ENCODE peak calls at places on chromosomes 3 and 15, in six cellular contexts. Y, M, P, C, H and U are unnamed samples.

GRCh38 chr3:44109997-44110396 is 131.7 kb upstream of the TOPAZ1 start:
- DNase-seq in H (no peak), C (no peak), M (no peak), Y (no peak), P (no peak), U (no peak)

GRCh38 chr3:195129644-195130492 is 141.1 kb downstream of the XXYLT1 start:
- DNase-seq in C (no peak), M (peak), H (no peak), P (no peak), Y (no peak), U (peak)

GRCh38 chr3:61578667-61579367 is 17.4 kb downstream of the PTPRG start:
- DNase-seq in M (no peak), C (no peak), Y (no peak), P (no peak), H (no peak), U (no peak)

GRCh38 chr15:77749998-77750540 is 117.4 kb upstream of the LINGO1 start:
- DNase-seq in Y (no peak), M (no peak), C (no peak), P (no peak), H (no peak), U (no peak)

GRCh38 chr3:13882876-13883275 is 3.0 kb upstream of the WNT7A start:
- DNase-seq in M (no peak), P (no peak), Y (no peak), C (no peak), H (no peak), U (no peak)

GRCh38 chr3:62201438-62202035 is 171.8 kb downstream of the FEZF2 start:
- DNase-seq in Y (peak), M (peak), P (no peak), C (no peak), H (no peak), U (peak)

GRCh38 chr3:135853981-135854380 is 111.5 kb upstream of the PPP2R3A start:
- DNase-seq in M (no peak), Y (peak), C (no peak), P (no peak), H (no peak), U (no peak)

GRCh38 chr3:180002006-180002405 is 34.7 kb downstream of the PEX5L start:
- DNase-seq in M (no peak), P (no peak), C (no peak), Y (no peak), H (no peak), U (no peak)

GRCh38 chr3:148226246-148226645 is 471.5 kb upstream of the AGTR1 start:
- DNase-seq in P (no peak), Y (no peak), H (no peak), M (peak), C (no peak), U (no peak)

GRCh38 chr3:71063768-71064287 is 519.7 kb downstream of the FOXP1 start:
- DNase-seq in H (peak), P (peak), C (no peak), M (peak), Y (peak), U (no peak)

GRCh38 chr15:31300208-31300661 is 26.4 kb upstream of the KLF13 start:
- DNase-seq in Y (no peak), H (peak), P (peak), M (no peak), C (no peak), U (no peak)

GRCh38 chr3:106428565-106428994 is 559.8 kb upstream of the CBLB start:
- DNase-seq in C (peak), M (peak), P (no peak), H (no peak), Y (peak), U (no peak)

GRCh38 chr15:45101749-45102148 is 12.2 kb downstream of the DUOX2 start:
- DNase-seq in P (no peak), H (no peak), C (no peak), M (no peak), Y (no peak), U (no peak)

GRCh38 chr3:50971487-50971924 is 296.8 kb downstream of the DOCK3 start:
- DNase-seq in H (no peak), P (peak), C (peak), M (peak), Y (peak), U (peak)

GRCh38 chr15:69665641-69666091 is 213.0 kb downstream of the RPLP1 start:
- DNase-seq in M (no peak), C (no peak), H (no peak), P (no peak), Y (no peak), U (peak)

GRCh38 chr3:79724206-79724605 is 43.6 kb downstream of the ROBO1 start:
- DNase-seq in C (no peak), M (no peak), P (no peak), H (no peak), Y (no peak), U (no peak)
- TF ChIP-seq CTCF in C (no peak), M (peak), P (no peak), H (no peak), Y (no peak), U (no peak)

DNA sequence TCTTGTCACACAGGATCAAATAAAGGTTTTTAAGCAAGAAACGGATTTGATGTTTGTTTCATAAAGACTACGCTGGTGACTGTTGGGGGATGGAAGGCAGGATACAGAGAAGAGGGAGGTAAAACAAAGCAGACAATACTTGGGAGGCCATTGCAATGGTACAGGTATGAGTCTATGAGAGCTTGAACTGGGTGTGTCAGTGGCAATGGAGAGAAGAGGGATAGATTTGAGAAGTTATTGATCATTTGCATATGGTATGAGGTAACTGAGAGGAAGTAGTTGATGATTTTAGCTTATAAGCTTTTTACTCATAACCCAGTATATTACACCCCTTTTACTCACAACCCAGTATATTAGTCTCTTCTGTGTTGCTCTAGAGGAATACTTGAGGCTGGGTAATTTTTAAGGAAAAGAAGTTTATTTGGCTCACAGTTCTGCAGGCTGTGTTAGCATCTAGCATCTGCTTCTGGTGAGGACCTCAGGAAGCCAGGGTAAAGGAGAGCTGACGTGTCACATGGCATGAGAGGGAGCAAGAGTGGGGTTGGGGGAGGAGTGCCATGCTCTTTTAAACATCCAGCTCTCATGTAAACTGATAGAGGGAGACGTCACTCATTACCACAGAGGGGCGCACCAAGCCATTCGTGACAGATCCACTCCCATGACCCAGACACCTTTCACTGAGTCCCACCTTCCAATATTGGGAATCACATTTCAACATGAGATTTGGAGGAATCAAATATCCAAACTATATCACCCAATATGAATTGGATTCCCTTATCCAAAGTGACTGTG is 153.9 kb downstream of the VPS8 start:
- DNase-seq in H (no peak), M (no peak), C (no peak), P (no peak), Y (no peak), U (no peak)
- TF ChIP-seq CTCF in H (no peak), M (no peak), C (no peak), P (no peak), Y (no peak), U (no peak)

DNA sequence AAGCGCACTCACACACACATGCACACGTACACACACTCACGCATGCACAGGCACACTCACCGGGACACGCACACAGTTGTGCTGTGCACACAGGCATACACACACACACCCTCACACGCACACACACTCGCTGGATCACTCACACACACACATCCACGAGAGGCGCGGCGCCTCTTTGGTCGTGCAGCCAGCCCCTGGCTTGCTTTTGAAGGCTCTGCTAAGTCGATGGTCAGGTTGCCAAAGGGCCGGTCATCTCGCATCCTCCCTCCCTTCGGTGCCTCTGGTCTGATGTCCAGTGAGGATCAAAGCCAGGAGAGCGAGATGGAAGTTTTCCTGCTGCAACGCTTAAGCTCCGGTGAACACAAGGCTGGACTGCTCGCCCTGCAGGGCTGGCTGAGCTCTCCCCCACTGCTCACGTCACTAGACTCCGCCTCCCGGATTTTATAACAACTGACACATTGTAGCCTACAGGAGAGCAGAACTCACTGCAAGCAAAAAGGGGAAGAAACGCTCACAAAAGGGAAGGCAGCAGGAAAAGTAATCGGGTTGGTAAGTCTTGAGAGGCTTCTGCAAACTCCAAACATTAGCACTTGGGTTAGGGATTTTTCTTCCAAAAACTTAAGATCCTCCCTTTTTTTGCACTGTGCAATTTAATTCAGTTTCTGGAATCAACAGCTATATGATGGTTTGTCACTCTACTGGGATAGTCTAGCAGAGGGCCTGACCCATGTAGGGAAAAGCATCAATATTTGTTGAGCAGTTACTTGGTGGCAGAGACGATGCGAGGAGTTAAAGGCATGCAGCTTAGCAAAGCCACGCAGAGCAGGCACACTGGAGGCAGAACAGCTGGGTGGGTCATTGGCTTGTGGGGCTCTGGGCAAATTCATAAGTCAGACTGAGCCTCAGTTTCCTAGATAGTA is at the start of gene SRGAP3:
- DNase-seq in H (peak), M (peak), Y (peak), P (peak), C (peak), U (peak)
- TF ChIP-seq CTCF in H (peak), M (peak), Y (peak), P (no peak), C (peak), U (peak)

DNA sequence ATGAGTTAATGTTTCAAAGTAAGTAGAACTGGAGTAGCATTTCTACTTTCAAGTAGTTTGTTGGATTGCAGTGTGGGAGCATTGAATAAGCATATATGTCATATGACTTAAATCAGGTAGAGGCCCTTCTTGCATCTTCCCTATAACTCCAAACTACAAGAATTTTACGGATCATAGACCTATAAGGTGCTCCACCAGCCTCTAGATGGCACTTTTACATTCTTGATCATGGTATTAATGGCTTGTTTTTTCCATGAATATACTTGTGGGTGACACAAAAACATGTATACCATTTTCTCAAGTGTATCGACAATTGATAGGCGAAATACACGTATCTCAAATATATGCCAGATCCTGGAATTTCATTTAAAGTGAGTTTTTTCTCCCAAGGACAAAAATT is 311.1 kb downstream of the ZPLD1 start:
- DNase-seq in P (no peak), H (no peak), M (peak), C (no peak), Y (peak), U (no peak)
- TF ChIP-seq CTCF in P (no peak), H (peak), M (peak), C (peak), Y (peak), U (no peak)

GRCh38 chr15:29124581-29125381 is 144.8 kb downstream of the NSMCE3 start:
- DNase-seq in P (no peak), C (no peak), Y (no peak), M (no peak), H (no peak), U (no peak)
- TF ChIP-seq CTCF in P (no peak), C (peak), Y (peak), M (no peak), H (no peak), U (no peak)